ENCODE peak calls at places on chromosome 4, in four cellular contexts. K is gastrocnemius medialis, V is upper lobe of right lung, E is right lobe of liver. T is an unnamed sample. For H3K36me3, the result is how much of the 10 kb centered on the place peaks cover.

GRCh38 chr4:55722132-55722531 is 86.0 kb upstream of the NMU start:
- DNase-seq in K (no peak), V (no peak), E (no peak), T (no peak)

GRCh38 chr4:124104101-124104500 is 608.4 kb downstream of the ANKRD50 start:
- DNase-seq in K (no peak), V (no peak), E (no peak), T (no peak)

GRCh38 chr4:70399319-70399718 is 1.6 kb downstream of the OPRPN start:
- DNase-seq in K (no peak), V (no peak), E (no peak), T (no peak)

GRCh38 chr4:67452100-67452887 is 93.0 kb downstream of the CENPC start:
- DNase-seq in K (no peak), V (no peak), E (no peak), T (no peak)

GRCh38 chr4:99868126-99868596 is 26.1 kb downstream of the LAMTOR3 start:
- DNase-seq in K (no peak), V (no peak), E (no peak), T (no peak)

GRCh38 chr4:95693594-95693993 is 144.8 kb upstream of the UNC5C start:
- DNase-seq in K (no peak), V (no peak), E (no peak), T (no peak)

GRCh38 chr4:112185334-112185733 is 40.1 kb downstream of the FAM241A start:
- DNase-seq in K (no peak), V (no peak), E (no peak), T (no peak)

GRCh38 chr4:81380364-81380853 is 91.3 kb downstream of the RASGEF1B start:
- DNase-seq in K (no peak), V (no peak), E (no peak), T (no peak)

GRCh38 chr4:165874799-165875371 is 1.8 kb downstream of the TLL1 start:
- DNase-seq in K (no peak), V (peak), E (peak), T (peak)

GRCh38 chr4:25155957-25156356 is 4.3 kb downstream of the SEPSECS start:
- DNase-seq in K (no peak), V (no peak), E (no peak), T (no peak)

DNA sequence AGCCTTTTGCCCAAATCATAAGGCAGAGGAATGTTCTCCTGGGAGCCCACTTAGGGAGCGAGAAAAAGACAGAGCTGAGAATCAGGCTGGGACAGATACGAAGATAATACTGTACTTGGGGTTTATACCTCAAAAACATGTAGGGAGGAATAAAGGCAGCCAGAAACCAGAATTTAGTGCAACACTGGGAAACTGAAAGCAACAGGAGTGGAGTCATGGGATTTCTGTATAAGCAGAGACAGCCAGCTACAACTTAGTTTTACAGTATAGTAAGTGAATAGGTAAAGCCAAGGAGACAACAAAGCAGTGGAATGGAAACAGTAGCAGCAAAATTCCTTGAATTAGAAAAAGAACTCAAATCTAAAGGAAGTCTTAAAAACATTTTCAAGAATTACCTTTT is 413.2 kb downstream of the FAT4 start:
- DNase-seq in K (no peak), V (no peak), E (no peak), T (no peak)
- H3K36me3 ChIP-seq in K (under half), V (under half), E (under half), T (under half)

GRCh38 chr4:94409375-94409679 is 42.4 kb upstream of the PDLIM5 start:
- DNase-seq in K (no peak), V (no peak), E (no peak), T (no peak)

GRCh38 chr4:94411296-94411695 is 40.4 kb upstream of the PDLIM5 start:
- DNase-seq in K (no peak), V (no peak), E (no peak), T (no peak)

GRCh38 chr4:94412019-94413017 is 39.4 kb upstream of the PDLIM5 start:
- DNase-seq in K (no peak), V (no peak), E (no peak), T (no peak)

GRCh38 chr4:94409947-94410346 is 41.8 kb upstream of the PDLIM5 start:
- DNase-seq in K (no peak), V (no peak), E (no peak), T (no peak)

DNA sequence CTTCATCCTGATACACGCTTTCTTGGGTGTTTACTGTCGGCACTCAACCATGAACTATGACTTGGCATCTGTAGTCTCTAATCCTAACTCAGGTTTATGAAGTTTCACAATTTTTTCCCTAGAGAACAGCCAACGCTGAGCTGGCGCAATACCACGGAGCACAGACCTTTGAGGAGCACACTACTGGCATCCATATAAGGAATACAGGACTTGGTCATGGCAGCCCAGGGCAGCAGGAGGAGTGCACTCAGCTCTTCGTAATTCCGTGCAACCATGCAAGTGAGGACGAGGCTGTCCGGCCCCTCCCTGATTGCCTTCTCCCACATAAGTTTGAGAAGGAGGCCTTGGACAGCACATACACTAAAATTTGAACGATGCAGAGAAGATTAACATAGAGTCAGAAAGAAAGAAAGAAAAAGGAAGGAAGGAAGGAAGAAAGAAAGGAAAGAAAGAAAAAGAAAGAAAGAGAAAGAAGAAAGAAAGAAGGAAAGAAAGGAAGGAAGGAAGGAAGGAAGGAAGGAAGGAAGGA is 41.0 kb upstream of the PDLIM5 start:
- DNase-seq in K (peak), V (no peak), E (peak), T (peak)
- H3K27ac ChIP-seq in K (peak), V (no peak), E (peak), T (peak)

GRCh38 chr4:164293181-164293580 is 460.8 kb upstream of the SMIM31 start:
- DNase-seq in K (no peak), V (no peak), E (no peak), T (no peak)
- H3K36me3 ChIP-seq in K (under half), V (under half), E (under half), T (under half)

GRCh38 chr4:10099521-10100325 is 16.9 kb downstream of the WDR1 start:
- DNase-seq in K (no peak), V (no peak), E (no peak), T (no peak)

GRCh38 chr4:10096201-10096975 is 20.2 kb downstream of the WDR1 start:
- DNase-seq in K (peak), V (no peak), E (no peak), T (peak)

GRCh38 chr4:10096976-10097330 is 19.6 kb downstream of the WDR1 start:
- DNase-seq in K (no peak), V (no peak), E (no peak), T (no peak)

GRCh38 chr4:10098770-10099139 is 17.8 kb downstream of the WDR1 start:
- DNase-seq in K (peak), V (no peak), E (no peak), T (no peak)

GRCh38 chr4:10097906-10098769 is 18.5 kb downstream of the WDR1 start:
- DNase-seq in K (no peak), V (no peak), E (no peak), T (no peak)
- H3K27ac ChIP-seq in K (peak), V (no peak), E (no peak), T (peak)

GRCh38 chr4:15525080-15525479 is 55.4 kb downstream of the CC2D2A start:
- DNase-seq in K (no peak), V (no peak), E (no peak), T (no peak)
- H3K36me3 ChIP-seq in K (under half), V (under half), E (under half), T (under half)

GRCh38 chr4:144868309-144868708 is 222.4 kb downstream of the HHIP start:
- DNase-seq in K (no peak), V (no peak), E (no peak), T (no peak)

GRCh38 chr4:144873591-144873990 is 224.4 kb downstream of the ANAPC10 start:
- DNase-seq in K (no peak), V (no peak), E (no peak), T (no peak)

DNA sequence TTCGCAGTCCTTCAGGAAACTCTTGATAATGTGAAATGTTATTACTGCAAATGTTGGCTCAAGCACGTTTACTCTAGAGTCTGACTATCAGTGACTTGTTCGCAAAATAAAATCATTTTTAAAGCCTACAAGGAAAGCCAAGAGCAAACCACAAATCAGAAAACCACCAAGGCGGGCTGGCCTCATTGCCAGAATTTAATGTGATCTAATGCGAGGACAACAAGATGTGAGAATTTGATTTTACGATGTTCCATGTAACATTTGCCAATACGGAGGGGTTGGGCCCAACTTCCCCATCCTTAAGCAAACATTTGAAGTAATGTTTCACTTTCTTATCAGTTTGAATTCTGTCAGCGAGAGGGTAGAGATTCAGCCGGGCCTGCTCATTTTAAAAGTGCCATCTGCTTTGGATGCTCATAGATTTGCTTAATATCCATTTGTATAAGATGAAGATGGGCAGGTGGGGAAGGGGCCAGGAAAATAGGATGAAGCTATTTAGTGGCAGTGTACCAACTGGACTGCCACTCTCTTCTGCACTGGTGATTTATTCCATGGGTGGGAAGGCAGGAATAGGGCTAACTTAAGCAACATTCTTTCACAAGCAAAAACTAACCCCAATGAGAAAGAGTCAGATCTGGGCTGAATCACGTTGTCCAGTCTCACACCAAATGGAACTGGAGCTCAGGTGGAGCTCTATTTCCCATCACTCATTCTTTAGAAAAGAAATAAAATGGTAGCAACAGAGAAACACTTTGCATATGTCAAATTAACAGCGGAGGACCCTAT is 225.3 kb downstream of the ANAPC10 start:
- DNase-seq in K (no peak), V (no peak), E (no peak), T (no peak)
- H3K27ac ChIP-seq in K (no peak), V (no peak), E (no peak), T (no peak)

DNA sequence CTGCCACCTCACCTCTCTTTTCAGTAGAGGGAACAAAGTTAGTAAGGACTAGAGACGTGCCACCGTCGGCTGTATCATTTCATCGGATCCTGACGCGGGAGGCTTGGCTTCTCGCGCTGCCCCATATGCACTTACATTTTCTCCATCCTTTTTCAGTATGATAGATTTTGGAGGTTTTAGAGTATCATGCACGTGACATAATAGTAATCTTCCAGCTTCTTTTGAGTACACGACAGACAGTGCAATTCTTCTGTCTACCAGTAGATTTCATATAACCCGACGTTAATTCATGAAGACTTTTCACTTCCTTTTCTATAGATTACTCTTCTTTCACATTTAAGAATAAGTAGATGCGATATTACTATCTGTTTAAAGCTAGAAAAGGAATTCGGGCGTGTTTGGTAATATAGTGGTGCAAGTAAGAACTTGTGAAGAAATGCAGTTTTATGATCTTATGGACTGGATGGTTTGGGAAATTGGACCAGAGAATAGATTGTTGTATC is 995 bp downstream of the CDS1 start:
- DNase-seq in K (no peak), V (no peak), E (no peak), T (no peak)
- H3K36me3 ChIP-seq in K (under half), V (under half), E (under half), T (under half)

GRCh38 chr4:39521253-39521908 is 5.9 kb downstream of the UGDH start:
- DNase-seq in K (no peak), V (no peak), E (no peak), T (no peak)
- H3K27ac ChIP-seq in K (no peak), V (no peak), E (no peak), T (no peak)

GRCh38 chr4:109496875-109497274 is 63.2 kb upstream of the MCUB start:
- DNase-seq in K (no peak), V (no peak), E (no peak), T (no peak)
- H3K36me3 ChIP-seq in K (half or more), V (half or more), E (half or more), T (half or more)

DNA sequence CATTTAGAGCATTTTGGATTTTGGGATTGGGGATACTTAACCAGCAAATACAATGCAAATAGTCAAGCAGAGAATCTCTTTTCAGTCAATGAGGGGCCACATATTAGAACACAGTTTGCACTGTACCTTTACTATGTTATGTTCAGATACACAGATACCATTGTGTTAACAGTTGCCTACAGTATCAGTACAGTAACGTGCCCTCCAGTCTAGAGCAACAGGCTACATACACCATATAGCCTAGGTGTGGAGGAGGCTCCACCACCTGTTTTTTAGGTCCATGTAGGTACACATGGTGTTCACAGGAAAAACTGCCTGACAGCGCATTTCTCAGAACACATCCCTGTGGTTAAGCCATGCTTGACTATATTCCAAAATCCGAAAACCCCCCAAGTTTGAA is 9.1 kb downstream of the GRPEL1 start:
- DNase-seq in K (no peak), V (no peak), E (no peak), T (no peak)
- H3K27ac ChIP-seq in K (no peak), V (no peak), E (no peak), T (no peak)

T was measured in left ventricle myocardium inferior.